ENCODE peak calls at places on chromosomes 6 and 20, in seven cellular contexts. One of them, this sample, is unnamed.

GRCh38 chr6:154882107-154882506 is 113.0 kb upstream of the TIAM2 start:
- DNase-seq in ascending aorta: no peak
- DNase-seq in CD8-positive, alpha-beta T cell: no peak
- DNase-seq in uterus: no peak
- DNase-seq in astrocyte: peak; percentile 41
- DNase-seq in MM.1S: no peak
- DNase-seq in Peyer's patch: no peak
- DNase-seq in this sample: no peak

GRCh38 chr6:158789115-158789917 is 29.9 kb downstream of the EZR start:
- DNase-seq in ascending aorta: no peak
- DNase-seq in CD8-positive, alpha-beta T cell: peak; percentile 83
- DNase-seq in Peyer's patch: no peak
- DNase-seq in uterus: no peak
- DNase-seq in astrocyte: no peak
- DNase-seq in MM.1S: no peak
- DNase-seq in this sample: no peak

GRCh38 chr6:44247338-44248302 is 719 bp downstream of the HSP90AB1 start:
- DNase-seq in Peyer's patch: peak; percentile 90
- DNase-seq in MM.1S: peak; percentile 59
- DNase-seq in uterus: peak; percentile 75
- DNase-seq in CD8-positive, alpha-beta T cell: peak; percentile 90
- DNase-seq in astrocyte: no peak
- DNase-seq in ascending aorta: peak; percentile 88
- DNase-seq in this sample: no peak

GRCh38 chr6:3884007-3884745 is 35.0 kb downstream of the FAM50B start:
- DNase-seq in MM.1S: no peak
- DNase-seq in uterus: no peak
- DNase-seq in astrocyte: peak; percentile 62
- DNase-seq in CD8-positive, alpha-beta T cell: no peak
- DNase-seq in ascending aorta: no peak
- DNase-seq in Peyer's patch: no peak
- DNase-seq in this sample: no peak

GRCh38 chr6:83707829-83708545 is 914 bp downstream of the SNAP91 start:
- DNase-seq in MM.1S: no peak
- DNase-seq in uterus: no peak
- DNase-seq in CD8-positive, alpha-beta T cell: no peak
- DNase-seq in astrocyte: peak; percentile 5
- DNase-seq in ascending aorta: peak; percentile 62
- DNase-seq in Peyer's patch: no peak
- DNase-seq in this sample: no peak

GRCh38 chr6:89146748-89147715 is 1.2 kb downstream of the PM20D2 start:
- DNase-seq in CD8-positive, alpha-beta T cell: no peak
- DNase-seq in ascending aorta: no peak
- DNase-seq in Peyer's patch: no peak
- DNase-seq in astrocyte: peak; percentile 62
- DNase-seq in MM.1S: peak; percentile 68
- DNase-seq in uterus: no peak
- DNase-seq in this sample: no peak

GRCh38 chr20:16301981-16302380 is 271.3 kb downstream of the KIF16B start:
- DNase-seq in astrocyte: no peak
- DNase-seq in Peyer's patch: no peak
- DNase-seq in ascending aorta: no peak
- DNase-seq in uterus: no peak
- DNase-seq in MM.1S: no peak
- DNase-seq in CD8-positive, alpha-beta T cell: no peak
- DNase-seq in this sample: no peak

GRCh38 chr20:10718671-10719070 is 44.9 kb upstream of the JAG1 start:
- DNase-seq in Peyer's patch: no peak
- DNase-seq in CD8-positive, alpha-beta T cell: no peak
- DNase-seq in astrocyte: no peak
- DNase-seq in uterus: no peak
- DNase-seq in ascending aorta: no peak
- DNase-seq in MM.1S: no peak
- DNase-seq in this sample: no peak

GRCh38 chr6:129852257-129852858 is 8.8 kb downstream of the TMEM244 start:
- DNase-seq in astrocyte: peak; percentile 29
- DNase-seq in MM.1S: no peak
- DNase-seq in uterus: no peak
- DNase-seq in CD8-positive, alpha-beta T cell: no peak
- DNase-seq in ascending aorta: no peak
- DNase-seq in Peyer's patch: no peak
- DNase-seq in this sample: no peak

GRCh38 chr20:26209171-26209941 is 512.7 kb upstream of the ZNF337 start:
- DNase-seq in CD8-positive, alpha-beta T cell: peak; percentile 20
- DNase-seq in MM.1S: no peak
- DNase-seq in Peyer's patch: no peak
- DNase-seq in uterus: no peak
- DNase-seq in astrocyte: peak; percentile 10
- DNase-seq in ascending aorta: no peak
- DNase-seq in this sample: no peak

GRCh38 chr20:60955687-60956086 is 296.4 kb upstream of the CDH4 start:
- DNase-seq in astrocyte: no peak
- DNase-seq in MM.1S: no peak
- DNase-seq in Peyer's patch: no peak
- DNase-seq in CD8-positive, alpha-beta T cell: no peak
- DNase-seq in uterus: no peak
- DNase-seq in ascending aorta: no peak
- DNase-seq in this sample: no peak

GRCh38 chr20:20612251-20612650 is 100.2 kb downstream of the RALGAPA2 start:
- DNase-seq in uterus: no peak
- DNase-seq in ascending aorta: no peak
- DNase-seq in Peyer's patch: no peak
- DNase-seq in CD8-positive, alpha-beta T cell: no peak
- DNase-seq in MM.1S: no peak
- DNase-seq in astrocyte: no peak
- DNase-seq in this sample: no peak

GRCh38 chr6:13159295-13159694 is 169.0 kb downstream of the TBC1D7 start:
- DNase-seq in MM.1S: no peak
- DNase-seq in astrocyte: no peak
- DNase-seq in Peyer's patch: no peak
- DNase-seq in uterus: no peak
- DNase-seq in ascending aorta: no peak
- DNase-seq in CD8-positive, alpha-beta T cell: no peak
- DNase-seq in this sample: no peak

GRCh38 chr6:83071023-83071422 is 3.6 kb downstream of the DOP1A start:
- DNase-seq in Peyer's patch: no peak
- DNase-seq in astrocyte: no peak
- DNase-seq in ascending aorta: no peak
- DNase-seq in MM.1S: peak; percentile 63
- DNase-seq in uterus: no peak
- DNase-seq in CD8-positive, alpha-beta T cell: no peak
- DNase-seq in this sample: no peak

GRCh38 chr6:156925718-156926607 is 148.8 kb downstream of the ARID1B start:
- DNase-seq in MM.1S: peak; percentile 19
- DNase-seq in astrocyte: no peak
- DNase-seq in Peyer's patch: no peak
- DNase-seq in CD8-positive, alpha-beta T cell: no peak
- DNase-seq in uterus: no peak
- DNase-seq in ascending aorta: no peak
- DNase-seq in this sample: no peak
- TF ChIP-seq CTCF in MM.1S: no peak
- TF ChIP-seq CTCF in astrocyte: no peak
- TF ChIP-seq CTCF in Peyer's patch: no peak
- TF ChIP-seq CTCF in CD8-positive, alpha-beta T cell: no peak
- TF ChIP-seq CTCF in uterus: no peak
- TF ChIP-seq CTCF in ascending aorta: no peak
- TF ChIP-seq CTCF in this sample: no peak

GRCh38 chr6:26553739-26554668 is 15.8 kb downstream of the HMGN4 start:
- DNase-seq in MM.1S: peak; percentile 85
- DNase-seq in CD8-positive, alpha-beta T cell: peak; percentile 66
- DNase-seq in astrocyte: peak; percentile 90
- DNase-seq in ascending aorta: peak; percentile 93
- DNase-seq in uterus: peak; percentile 86
- DNase-seq in Peyer's patch: peak; percentile 70
- DNase-seq in this sample: peak; percentile 83

GRCh38 chr6:26553264-26553738 is 15.1 kb downstream of the HMGN4 start:
- DNase-seq in Peyer's patch: peak; percentile 67
- DNase-seq in CD8-positive, alpha-beta T cell: peak; percentile 72
- DNase-seq in ascending aorta: peak; percentile 83
- DNase-seq in uterus: peak; percentile 76
- DNase-seq in astrocyte: peak; percentile 46
- DNase-seq in MM.1S: peak; percentile 73
- DNase-seq in this sample: no peak

GRCh38 chr6:26554669-26555504 is 16.7 kb downstream of the HMGN4 start:
- DNase-seq in ascending aorta: no peak
- DNase-seq in CD8-positive, alpha-beta T cell: peak; percentile 70
- DNase-seq in astrocyte: peak; percentile 39
- DNase-seq in uterus: no peak
- DNase-seq in MM.1S: peak; percentile 89
- DNase-seq in Peyer's patch: no peak
- DNase-seq in this sample: no peak

GRCh38 chr6:26556263-26557070 is 18.3 kb downstream of the HMGN4 start:
- DNase-seq in MM.1S: no peak
- DNase-seq in ascending aorta: peak; percentile 77
- DNase-seq in CD8-positive, alpha-beta T cell: peak; percentile 49
- DNase-seq in astrocyte: peak; percentile 91
- DNase-seq in Peyer's patch: no peak
- DNase-seq in uterus: peak; percentile 65
- DNase-seq in this sample: no peak

GRCh38 chr6:26555505-26556262 is 17.5 kb downstream of the HMGN4 start:
- DNase-seq in uterus: no peak
- DNase-seq in ascending aorta: no peak
- DNase-seq in Peyer's patch: no peak
- DNase-seq in CD8-positive, alpha-beta T cell: no peak
- DNase-seq in astrocyte: peak; percentile 48
- DNase-seq in MM.1S: peak; percentile 41
- DNase-seq in this sample: no peak
- H3K4me3 ChIP-seq in uterus: peak overlapping the region; percentile 1
- H3K4me3 ChIP-seq in ascending aorta: peak overlapping the region; percentile 59
- H3K4me3 ChIP-seq in Peyer's patch: peak overlapping the region; percentile 53
- H3K4me3 ChIP-seq in CD8-positive, alpha-beta T cell: no peak overlapping the region
- H3K4me3 ChIP-seq in astrocyte: peak overlapping the region; percentile 63
- H3K4me3 ChIP-seq in MM.1S: peak overlapping the region; percentile 85
- H3K4me3 ChIP-seq in this sample: no peak overlapping the region

DNA sequence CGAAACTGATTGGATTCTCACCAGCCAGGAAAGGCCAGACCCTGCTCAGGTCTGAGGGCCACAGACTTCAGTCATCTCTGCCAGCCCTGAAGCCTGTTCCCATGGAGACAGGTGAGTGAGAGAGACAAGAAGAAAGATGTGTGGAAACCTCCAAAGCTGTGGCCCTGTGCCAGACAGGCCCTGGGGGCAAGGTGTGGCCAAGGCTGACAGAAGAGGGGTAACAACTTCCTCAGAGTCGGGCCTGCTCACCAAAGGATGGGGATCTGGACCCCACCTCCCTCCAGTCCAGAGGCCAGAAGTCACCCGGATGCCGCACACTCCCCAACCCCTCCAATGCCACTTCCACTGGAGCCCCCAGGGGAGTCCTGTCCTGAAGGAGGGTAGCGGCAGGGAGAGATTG is 73.6 kb downstream of the MDGA1 start:
- DNase-seq in MM.1S: no peak
- DNase-seq in CD8-positive, alpha-beta T cell: no peak
- DNase-seq in Peyer's patch: no peak
- DNase-seq in astrocyte: no peak
- DNase-seq in ascending aorta: no peak
- DNase-seq in uterus: no peak
- DNase-seq in this sample: no peak
- H3K27ac ChIP-seq in MM.1S: no peak overlapping the region
- H3K27ac ChIP-seq in CD8-positive, alpha-beta T cell: no peak overlapping the region
- H3K27ac ChIP-seq in Peyer's patch: no peak overlapping the region
- H3K27ac ChIP-seq in astrocyte: no peak overlapping the region
- H3K27ac ChIP-seq in ascending aorta: no peak overlapping the region
- H3K27ac ChIP-seq in uterus: no peak overlapping the region
- H3K27ac ChIP-seq in this sample: no peak overlapping the region

GRCh38 chr20:62895539-62895938 is 30.8 kb downstream of the DIDO1 start:
- DNase-seq in Peyer's patch: no peak
- DNase-seq in ascending aorta: no peak
- DNase-seq in astrocyte: no peak
- DNase-seq in CD8-positive, alpha-beta T cell: no peak
- DNase-seq in uterus: no peak
- DNase-seq in MM.1S: no peak
- DNase-seq in this sample: no peak

GRCh38 chr20:62891111-62891510 is 29.5 kb upstream of the TCFL5 start:
- DNase-seq in Peyer's patch: no peak
- DNase-seq in uterus: no peak
- DNase-seq in astrocyte: no peak
- DNase-seq in MM.1S: no peak
- DNase-seq in ascending aorta: no peak
- DNase-seq in CD8-positive, alpha-beta T cell: peak; percentile 65
- DNase-seq in this sample: no peak

GRCh38 chr20:62894261-62894660 is 32.0 kb downstream of the DIDO1 start:
- DNase-seq in Peyer's patch: no peak
- DNase-seq in CD8-positive, alpha-beta T cell: no peak
- DNase-seq in ascending aorta: no peak
- DNase-seq in MM.1S: no peak
- DNase-seq in uterus: no peak
- DNase-seq in astrocyte: no peak
- DNase-seq in this sample: no peak

GRCh38 chr20:62892348-62893304 is 31.0 kb upstream of the TCFL5 start:
- DNase-seq in Peyer's patch: no peak
- DNase-seq in MM.1S: no peak
- DNase-seq in CD8-positive, alpha-beta T cell: peak; percentile 68
- DNase-seq in uterus: no peak
- DNase-seq in astrocyte: no peak
- DNase-seq in ascending aorta: no peak
- DNase-seq in this sample: no peak

DNA sequence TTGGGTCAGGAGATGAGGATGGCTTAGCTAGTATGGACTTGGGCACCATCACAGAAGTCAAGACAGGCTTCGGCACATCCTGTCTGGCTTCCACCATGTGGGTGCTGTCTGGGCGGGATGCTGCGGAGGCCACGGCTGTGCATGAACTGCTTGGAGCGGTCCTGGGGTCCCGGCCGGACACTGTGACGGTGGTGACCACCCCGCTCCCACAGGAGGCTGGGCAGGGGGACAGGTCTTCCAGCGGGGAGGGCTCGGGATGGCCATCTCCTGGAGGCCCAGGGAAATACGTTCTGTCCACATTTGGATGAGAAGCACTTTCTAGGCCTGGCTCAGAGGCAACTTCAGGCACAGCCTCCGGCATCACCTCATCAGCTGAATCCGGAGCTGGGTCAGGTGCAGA is 32.1 kb upstream of the TCFL5 start:
- DNase-seq in CD8-positive, alpha-beta T cell: no peak
- DNase-seq in ascending aorta: no peak
- DNase-seq in uterus: no peak
- DNase-seq in astrocyte: no peak
- DNase-seq in MM.1S: no peak
- DNase-seq in Peyer's patch: no peak
- DNase-seq in this sample: no peak
- TF ChIP-seq CTCF in CD8-positive, alpha-beta T cell: no peak
- TF ChIP-seq CTCF in ascending aorta: no peak
- TF ChIP-seq CTCF in uterus: no peak
- TF ChIP-seq CTCF in astrocyte: no peak
- TF ChIP-seq CTCF in MM.1S: no peak
- TF ChIP-seq CTCF in Peyer's patch: no peak
- TF ChIP-seq CTCF in this sample: no peak

GRCh38 chr20:58850693-58851174 is at the start of gene GNAS-AS1:
- DNase-seq in uterus: peak; percentile 80
- DNase-seq in astrocyte: peak; percentile 87
- DNase-seq in CD8-positive, alpha-beta T cell: peak; percentile 87
- DNase-seq in ascending aorta: peak; percentile 75
- DNase-seq in MM.1S: peak; percentile 83
- DNase-seq in Peyer's patch: peak; percentile 68
- DNase-seq in this sample: no peak
- H3K4me3 ChIP-seq in uterus: peak within 1 kb of the TSS; percentile 37
- H3K4me3 ChIP-seq in astrocyte: peak within 1 kb of the TSS; percentile 77
- H3K4me3 ChIP-seq in CD8-positive, alpha-beta T cell: peak within 1 kb of the TSS; percentile 55
- H3K4me3 ChIP-seq in ascending aorta: peak within 1 kb of the TSS; percentile 65
- H3K4me3 ChIP-seq in MM.1S: peak within 1 kb of the TSS; percentile 79
- H3K4me3 ChIP-seq in Peyer's patch: peak within 1 kb of the TSS; percentile 40
- H3K4me3 ChIP-seq in this sample: peak within 1 kb of the TSS; percentile 70

GRCh38 chr6:26170951-26171841 is 84.0 kb downstream of the HFE start:
- DNase-seq in CD8-positive, alpha-beta T cell: no peak
- DNase-seq in astrocyte: no peak
- DNase-seq in ascending aorta: no peak
- DNase-seq in Peyer's patch: no peak
- DNase-seq in uterus: no peak
- DNase-seq in MM.1S: no peak
- DNase-seq in this sample: no peak
- H3K27ac ChIP-seq in CD8-positive, alpha-beta T cell: peak overlapping the region; percentile 92
- H3K27ac ChIP-seq in astrocyte: peak overlapping the region; percentile 89
- H3K27ac ChIP-seq in ascending aorta: peak overlapping the region; percentile 96
- H3K27ac ChIP-seq in Peyer's patch: peak overlapping the region; percentile 97
- H3K27ac ChIP-seq in uterus: peak overlapping the region; percentile 99
- H3K27ac ChIP-seq in MM.1S: peak overlapping the region; percentile 75
- H3K27ac ChIP-seq in this sample: peak overlapping the region; percentile 99

This sample was measured in coronary artery.